ENCODE peak calls at places on chromosomes 7 and 10, in nine cellular contexts. One of them, this sample, is unnamed.

GRCh38 chr7:55286666-55287065 is 78.5 kb upstream of the LANCL2 start:
- DNase-seq in T-helper 9 cell: no peak
- DNase-seq in stimulated activated CD8-positive, alpha-beta memory T cell treated with anti-CD3 and anti-CD28 coated beads, Interleukin-15, amount 100 ng/mL, for 24 hours: no peak
- DNase-seq in NCI-H774: no peak
- DNase-seq in pons: no peak
- DNase-seq in activated CD4-positive, alpha-beta T cell treated with anti-CD3 and anti-CD28 coated beads, Interleukin-2, amount 10 ng/mL, durations not matched to agents 7 days and 5 days: no peak
- DNase-seq in NCI-H1092 treated with DMSO at 0.1 percent for 48 hours: no peak
- DNase-seq in RCC 7860: no peak
- DNase-seq in GM23248: no peak
- DNase-seq in this sample: no peak

GRCh38 chr10:94677691-94678090 is 5.8 kb upstream of the CYP2C18 start:
- DNase-seq in T-helper 9 cell: no peak
- DNase-seq in stimulated activated CD8-positive, alpha-beta memory T cell treated with anti-CD3 and anti-CD28 coated beads, Interleukin-15, amount 100 ng/mL, for 24 hours: no peak
- DNase-seq in NCI-H774: no peak
- DNase-seq in pons: no peak
- DNase-seq in activated CD4-positive, alpha-beta T cell treated with anti-CD3 and anti-CD28 coated beads, Interleukin-2, amount 10 ng/mL, durations not matched to agents 7 days and 5 days: no peak
- DNase-seq in NCI-H1092 treated with DMSO at 0.1 percent for 48 hours: no peak
- DNase-seq in RCC 7860: no peak
- DNase-seq in GM23248: peak
- DNase-seq in this sample: no peak

GRCh38 chr10:79342295-79342761 is 4.9 kb upstream of the PPIF start:
- DNase-seq in T-helper 9 cell: no peak
- DNase-seq in stimulated activated CD8-positive, alpha-beta memory T cell treated with anti-CD3 and anti-CD28 coated beads, Interleukin-15, amount 100 ng/mL, for 24 hours: no peak
- DNase-seq in NCI-H774: no peak
- DNase-seq in pons: no peak
- DNase-seq in activated CD4-positive, alpha-beta T cell treated with anti-CD3 and anti-CD28 coated beads, Interleukin-2, amount 10 ng/mL, durations not matched to agents 7 days and 5 days: no peak
- DNase-seq in NCI-H1092 treated with DMSO at 0.1 percent for 48 hours: no peak
- DNase-seq in RCC 7860: no peak
- DNase-seq in GM23248: no peak
- DNase-seq in this sample: no peak

GRCh38 chr10:113540845-113541553 is 11.9 kb upstream of the HABP2 start:
- DNase-seq in T-helper 9 cell: no peak
- DNase-seq in stimulated activated CD8-positive, alpha-beta memory T cell treated with anti-CD3 and anti-CD28 coated beads, Interleukin-15, amount 100 ng/mL, for 24 hours: no peak
- DNase-seq in NCI-H774: no peak
- DNase-seq in pons: no peak
- DNase-seq in activated CD4-positive, alpha-beta T cell treated with anti-CD3 and anti-CD28 coated beads, Interleukin-2, amount 10 ng/mL, durations not matched to agents 7 days and 5 days: no peak
- DNase-seq in NCI-H1092 treated with DMSO at 0.1 percent for 48 hours: peak
- DNase-seq in RCC 7860: peak
- DNase-seq in GM23248: peak
- DNase-seq in this sample: no peak

GRCh38 chr10:79066460-79067240 is 2.1 kb upstream of the ZMIZ1 start:
- DNase-seq in T-helper 9 cell: peak
- DNase-seq in stimulated activated CD8-positive, alpha-beta memory T cell treated with anti-CD3 and anti-CD28 coated beads, Interleukin-15, amount 100 ng/mL, for 24 hours: no peak
- DNase-seq in NCI-H774: no peak
- DNase-seq in pons: peak
- DNase-seq in activated CD4-positive, alpha-beta T cell treated with anti-CD3 and anti-CD28 coated beads, Interleukin-2, amount 10 ng/mL, durations not matched to agents 7 days and 5 days: peak
- DNase-seq in NCI-H1092 treated with DMSO at 0.1 percent for 48 hours: peak
- DNase-seq in RCC 7860: peak
- DNase-seq in GM23248: peak
- DNase-seq in this sample: no peak

GRCh38 chr7:42237891-42238531 is 1.0 kb upstream of the GLI3 start:
- DNase-seq in T-helper 9 cell: no peak
- DNase-seq in stimulated activated CD8-positive, alpha-beta memory T cell treated with anti-CD3 and anti-CD28 coated beads, Interleukin-15, amount 100 ng/mL, for 24 hours: no peak
- DNase-seq in NCI-H774: no peak
- DNase-seq in pons: peak
- DNase-seq in activated CD4-positive, alpha-beta T cell treated with anti-CD3 and anti-CD28 coated beads, Interleukin-2, amount 10 ng/mL, durations not matched to agents 7 days and 5 days: no peak
- DNase-seq in NCI-H1092 treated with DMSO at 0.1 percent for 48 hours: no peak
- DNase-seq in RCC 7860: no peak
- DNase-seq in GM23248: peak
- DNase-seq in this sample: no peak

GRCh38 chr10:72259491-72260214 is 14.1 kb upstream of the DDIT4 start:
- DNase-seq in T-helper 9 cell: no peak
- DNase-seq in stimulated activated CD8-positive, alpha-beta memory T cell treated with anti-CD3 and anti-CD28 coated beads, Interleukin-15, amount 100 ng/mL, for 24 hours: no peak
- DNase-seq in NCI-H774: no peak
- DNase-seq in pons: no peak
- DNase-seq in activated CD4-positive, alpha-beta T cell treated with anti-CD3 and anti-CD28 coated beads, Interleukin-2, amount 10 ng/mL, durations not matched to agents 7 days and 5 days: no peak
- DNase-seq in NCI-H1092 treated with DMSO at 0.1 percent for 48 hours: no peak
- DNase-seq in RCC 7860: no peak
- DNase-seq in GM23248: peak
- DNase-seq in this sample: no peak

GRCh38 chr10:79399242-79399831 is 46.1 kb downstream of the ZCCHC24 start:
- DNase-seq in T-helper 9 cell: no peak
- DNase-seq in stimulated activated CD8-positive, alpha-beta memory T cell treated with anti-CD3 and anti-CD28 coated beads, Interleukin-15, amount 100 ng/mL, for 24 hours: no peak
- DNase-seq in NCI-H774: no peak
- DNase-seq in pons: peak
- DNase-seq in activated CD4-positive, alpha-beta T cell treated with anti-CD3 and anti-CD28 coated beads, Interleukin-2, amount 10 ng/mL, durations not matched to agents 7 days and 5 days: no peak
- DNase-seq in NCI-H1092 treated with DMSO at 0.1 percent for 48 hours: no peak
- DNase-seq in RCC 7860: peak
- DNase-seq in GM23248: peak
- DNase-seq in this sample: peak

GRCh38 chr10:85430991-85431390 is 935.6 kb downstream of the GRID1 start:
- DNase-seq in T-helper 9 cell: no peak
- DNase-seq in stimulated activated CD8-positive, alpha-beta memory T cell treated with anti-CD3 and anti-CD28 coated beads, Interleukin-15, amount 100 ng/mL, for 24 hours: no peak
- DNase-seq in NCI-H774: no peak
- DNase-seq in pons: no peak
- DNase-seq in activated CD4-positive, alpha-beta T cell treated with anti-CD3 and anti-CD28 coated beads, Interleukin-2, amount 10 ng/mL, durations not matched to agents 7 days and 5 days: no peak
- DNase-seq in NCI-H1092 treated with DMSO at 0.1 percent for 48 hours: no peak
- DNase-seq in RCC 7860: no peak
- DNase-seq in GM23248: no peak
- DNase-seq in this sample: no peak

GRCh38 chr7:79157281-79157680 is 296.2 kb downstream of the MAGI2 start:
- DNase-seq in T-helper 9 cell: no peak
- DNase-seq in stimulated activated CD8-positive, alpha-beta memory T cell treated with anti-CD3 and anti-CD28 coated beads, Interleukin-15, amount 100 ng/mL, for 24 hours: no peak
- DNase-seq in NCI-H774: no peak
- DNase-seq in pons: no peak
- DNase-seq in activated CD4-positive, alpha-beta T cell treated with anti-CD3 and anti-CD28 coated beads, Interleukin-2, amount 10 ng/mL, durations not matched to agents 7 days and 5 days: no peak
- DNase-seq in NCI-H1092 treated with DMSO at 0.1 percent for 48 hours: no peak
- DNase-seq in RCC 7860: no peak
- DNase-seq in GM23248: no peak
- DNase-seq in this sample: no peak

GRCh38 chr7:44383566-44383965 is 58.2 kb upstream of the CAMK2B start:
- DNase-seq in T-helper 9 cell: no peak
- DNase-seq in stimulated activated CD8-positive, alpha-beta memory T cell treated with anti-CD3 and anti-CD28 coated beads, Interleukin-15, amount 100 ng/mL, for 24 hours: no peak
- DNase-seq in NCI-H774: no peak
- DNase-seq in pons: no peak
- DNase-seq in activated CD4-positive, alpha-beta T cell treated with anti-CD3 and anti-CD28 coated beads, Interleukin-2, amount 10 ng/mL, durations not matched to agents 7 days and 5 days: no peak
- DNase-seq in NCI-H1092 treated with DMSO at 0.1 percent for 48 hours: no peak
- DNase-seq in RCC 7860: peak
- DNase-seq in GM23248: peak
- DNase-seq in this sample: no peak

GRCh38 chr7:101536232-101536631 is 92.9 kb downstream of the MYL10 start:
- DNase-seq in T-helper 9 cell: no peak
- DNase-seq in stimulated activated CD8-positive, alpha-beta memory T cell treated with anti-CD3 and anti-CD28 coated beads, Interleukin-15, amount 100 ng/mL, for 24 hours: no peak
- DNase-seq in NCI-H774: no peak
- DNase-seq in pons: no peak
- DNase-seq in activated CD4-positive, alpha-beta T cell treated with anti-CD3 and anti-CD28 coated beads, Interleukin-2, amount 10 ng/mL, durations not matched to agents 7 days and 5 days: no peak
- DNase-seq in NCI-H1092 treated with DMSO at 0.1 percent for 48 hours: no peak
- DNase-seq in RCC 7860: peak
- DNase-seq in GM23248: no peak
- DNase-seq in this sample: no peak

GRCh38 chr10:36886303-36886891 is 239.0 kb upstream of the ANKRD30A start:
- DNase-seq in T-helper 9 cell: no peak
- DNase-seq in stimulated activated CD8-positive, alpha-beta memory T cell treated with anti-CD3 and anti-CD28 coated beads, Interleukin-15, amount 100 ng/mL, for 24 hours: no peak
- DNase-seq in NCI-H774: no peak
- DNase-seq in pons: no peak
- DNase-seq in activated CD4-positive, alpha-beta T cell treated with anti-CD3 and anti-CD28 coated beads, Interleukin-2, amount 10 ng/mL, durations not matched to agents 7 days and 5 days: no peak
- DNase-seq in NCI-H1092 treated with DMSO at 0.1 percent for 48 hours: no peak
- DNase-seq in RCC 7860: no peak
- DNase-seq in GM23248: no peak
- DNase-seq in this sample: no peak

GRCh38 chr10:78684954-78685353 is 383.8 kb upstream of the ZMIZ1 start:
- DNase-seq in T-helper 9 cell: no peak
- DNase-seq in stimulated activated CD8-positive, alpha-beta memory T cell treated with anti-CD3 and anti-CD28 coated beads, Interleukin-15, amount 100 ng/mL, for 24 hours: no peak
- DNase-seq in NCI-H774: peak
- DNase-seq in pons: no peak
- DNase-seq in activated CD4-positive, alpha-beta T cell treated with anti-CD3 and anti-CD28 coated beads, Interleukin-2, amount 10 ng/mL, durations not matched to agents 7 days and 5 days: no peak
- DNase-seq in NCI-H1092 treated with DMSO at 0.1 percent for 48 hours: peak
- DNase-seq in RCC 7860: no peak
- DNase-seq in GM23248: no peak
- DNase-seq in this sample: no peak

GRCh38 chr7:159280008-159280407 is 135.3 kb upstream of the VIPR2 start:
- DNase-seq in T-helper 9 cell: no peak
- DNase-seq in stimulated activated CD8-positive, alpha-beta memory T cell treated with anti-CD3 and anti-CD28 coated beads, Interleukin-15, amount 100 ng/mL, for 24 hours: no peak
- DNase-seq in NCI-H774: no peak
- DNase-seq in pons: no peak
- DNase-seq in activated CD4-positive, alpha-beta T cell treated with anti-CD3 and anti-CD28 coated beads, Interleukin-2, amount 10 ng/mL, durations not matched to agents 7 days and 5 days: no peak
- DNase-seq in NCI-H1092 treated with DMSO at 0.1 percent for 48 hours: no peak
- DNase-seq in RCC 7860: no peak
- DNase-seq in GM23248: no peak
- DNase-seq in this sample: no peak

GRCh38 chr10:102612964-102613275 is 31.4 kb upstream of the TRIM8 start:
- DNase-seq in T-helper 9 cell: peak
- DNase-seq in stimulated activated CD8-positive, alpha-beta memory T cell treated with anti-CD3 and anti-CD28 coated beads, Interleukin-15, amount 100 ng/mL, for 24 hours: no peak
- DNase-seq in NCI-H774: no peak
- DNase-seq in pons: no peak
- DNase-seq in activated CD4-positive, alpha-beta T cell treated with anti-CD3 and anti-CD28 coated beads, Interleukin-2, amount 10 ng/mL, durations not matched to agents 7 days and 5 days: peak
- DNase-seq in NCI-H1092 treated with DMSO at 0.1 percent for 48 hours: no peak
- DNase-seq in RCC 7860: no peak
- DNase-seq in GM23248: no peak
- DNase-seq in this sample: no peak

GRCh38 chr7:101089876-101090275 is 4.6 kb downstream of the TRIM56 start:
- DNase-seq in T-helper 9 cell: no peak
- DNase-seq in stimulated activated CD8-positive, alpha-beta memory T cell treated with anti-CD3 and anti-CD28 coated beads, Interleukin-15, amount 100 ng/mL, for 24 hours: no peak
- DNase-seq in NCI-H774: no peak
- DNase-seq in pons: no peak
- DNase-seq in activated CD4-positive, alpha-beta T cell treated with anti-CD3 and anti-CD28 coated beads, Interleukin-2, amount 10 ng/mL, durations not matched to agents 7 days and 5 days: no peak
- DNase-seq in NCI-H1092 treated with DMSO at 0.1 percent for 48 hours: no peak
- DNase-seq in RCC 7860: no peak
- DNase-seq in GM23248: no peak
- DNase-seq in this sample: no peak

GRCh38 chr10:14740684-14741247 is 33.9 kb downstream of the FAM107B start:
- DNase-seq in T-helper 9 cell: no peak
- DNase-seq in stimulated activated CD8-positive, alpha-beta memory T cell treated with anti-CD3 and anti-CD28 coated beads, Interleukin-15, amount 100 ng/mL, for 24 hours: no peak
- DNase-seq in NCI-H774: no peak
- DNase-seq in pons: peak
- DNase-seq in activated CD4-positive, alpha-beta T cell treated with anti-CD3 and anti-CD28 coated beads, Interleukin-2, amount 10 ng/mL, durations not matched to agents 7 days and 5 days: no peak
- DNase-seq in NCI-H1092 treated with DMSO at 0.1 percent for 48 hours: no peak
- DNase-seq in RCC 7860: no peak
- DNase-seq in GM23248: no peak
- DNase-seq in this sample: no peak

GRCh38 chr7:67604461-67605386 is 608.1 kb downstream of the TYW1 start:
- DNase-seq in T-helper 9 cell: no peak
- DNase-seq in stimulated activated CD8-positive, alpha-beta memory T cell treated with anti-CD3 and anti-CD28 coated beads, Interleukin-15, amount 100 ng/mL, for 24 hours: no peak
- DNase-seq in NCI-H774: no peak
- DNase-seq in pons: no peak
- DNase-seq in activated CD4-positive, alpha-beta T cell treated with anti-CD3 and anti-CD28 coated beads, Interleukin-2, amount 10 ng/mL, durations not matched to agents 7 days and 5 days: no peak
- DNase-seq in NCI-H1092 treated with DMSO at 0.1 percent for 48 hours: no peak
- DNase-seq in RCC 7860: no peak
- DNase-seq in GM23248: no peak
- DNase-seq in this sample: no peak

GRCh38 chr7:110399421-110399820 is 691.5 kb upstream of the LRRN3 start:
- DNase-seq in T-helper 9 cell: no peak
- DNase-seq in stimulated activated CD8-positive, alpha-beta memory T cell treated with anti-CD3 and anti-CD28 coated beads, Interleukin-15, amount 100 ng/mL, for 24 hours: no peak
- DNase-seq in NCI-H774: no peak
- DNase-seq in pons: no peak
- DNase-seq in activated CD4-positive, alpha-beta T cell treated with anti-CD3 and anti-CD28 coated beads, Interleukin-2, amount 10 ng/mL, durations not matched to agents 7 days and 5 days: no peak
- DNase-seq in NCI-H1092 treated with DMSO at 0.1 percent for 48 hours: no peak
- DNase-seq in RCC 7860: peak
- DNase-seq in GM23248: peak
- DNase-seq in this sample: peak

GRCh38 chr10:70781461-70782051 is 3.6 kb downstream of the TBATA start:
- DNase-seq in T-helper 9 cell: no peak
- DNase-seq in stimulated activated CD8-positive, alpha-beta memory T cell treated with anti-CD3 and anti-CD28 coated beads, Interleukin-15, amount 100 ng/mL, for 24 hours: no peak
- DNase-seq in NCI-H774: no peak
- DNase-seq in pons: no peak
- DNase-seq in activated CD4-positive, alpha-beta T cell treated with anti-CD3 and anti-CD28 coated beads, Interleukin-2, amount 10 ng/mL, durations not matched to agents 7 days and 5 days: no peak
- DNase-seq in NCI-H1092 treated with DMSO at 0.1 percent for 48 hours: no peak
- DNase-seq in RCC 7860: no peak
- DNase-seq in GM23248: no peak
- DNase-seq in this sample: no peak

GRCh38 chr7:82413237-82413636 is 30.3 kb downstream of the CACNA2D1 start:
- DNase-seq in T-helper 9 cell: no peak
- DNase-seq in stimulated activated CD8-positive, alpha-beta memory T cell treated with anti-CD3 and anti-CD28 coated beads, Interleukin-15, amount 100 ng/mL, for 24 hours: no peak
- DNase-seq in NCI-H774: no peak
- DNase-seq in pons: no peak
- DNase-seq in activated CD4-positive, alpha-beta T cell treated with anti-CD3 and anti-CD28 coated beads, Interleukin-2, amount 10 ng/mL, durations not matched to agents 7 days and 5 days: no peak
- DNase-seq in NCI-H1092 treated with DMSO at 0.1 percent for 48 hours: peak
- DNase-seq in RCC 7860: no peak
- DNase-seq in GM23248: peak
- DNase-seq in this sample: no peak

GRCh38 chr10:26725837-26726727 is 28.6 kb downstream of the PDSS1 start:
- DNase-seq in T-helper 9 cell: peak
- DNase-seq in stimulated activated CD8-positive, alpha-beta memory T cell treated with anti-CD3 and anti-CD28 coated beads, Interleukin-15, amount 100 ng/mL, for 24 hours: no peak
- DNase-seq in NCI-H774: peak
- DNase-seq in pons: peak
- DNase-seq in activated CD4-positive, alpha-beta T cell treated with anti-CD3 and anti-CD28 coated beads, Interleukin-2, amount 10 ng/mL, durations not matched to agents 7 days and 5 days: peak
- DNase-seq in NCI-H1092 treated with DMSO at 0.1 percent for 48 hours: peak
- DNase-seq in RCC 7860: peak
- DNase-seq in GM23248: peak
- DNase-seq in this sample: no peak

GRCh38 chr7:12557282-12557681 is 13.2 kb upstream of the SCIN start:
- DNase-seq in T-helper 9 cell: no peak
- DNase-seq in stimulated activated CD8-positive, alpha-beta memory T cell treated with anti-CD3 and anti-CD28 coated beads, Interleukin-15, amount 100 ng/mL, for 24 hours: no peak
- DNase-seq in NCI-H774: no peak
- DNase-seq in pons: no peak
- DNase-seq in activated CD4-positive, alpha-beta T cell treated with anti-CD3 and anti-CD28 coated beads, Interleukin-2, amount 10 ng/mL, durations not matched to agents 7 days and 5 days: no peak
- DNase-seq in NCI-H1092 treated with DMSO at 0.1 percent for 48 hours: no peak
- DNase-seq in RCC 7860: no peak
- DNase-seq in GM23248: no peak
- DNase-seq in this sample: no peak

GRCh38 chr7:140155428-140155827 is 21.4 kb downstream of the KDM7A start:
- DNase-seq in T-helper 9 cell: no peak
- DNase-seq in stimulated activated CD8-positive, alpha-beta memory T cell treated with anti-CD3 and anti-CD28 coated beads, Interleukin-15, amount 100 ng/mL, for 24 hours: no peak
- DNase-seq in NCI-H774: no peak
- DNase-seq in pons: no peak
- DNase-seq in activated CD4-positive, alpha-beta T cell treated with anti-CD3 and anti-CD28 coated beads, Interleukin-2, amount 10 ng/mL, durations not matched to agents 7 days and 5 days: no peak
- DNase-seq in NCI-H1092 treated with DMSO at 0.1 percent for 48 hours: no peak
- DNase-seq in RCC 7860: no peak
- DNase-seq in GM23248: no peak
- DNase-seq in this sample: no peak

GRCh38 chr7:148883233-148884048 is 650 bp downstream of the EZH2 start:
- DNase-seq in T-helper 9 cell: peak
- DNase-seq in stimulated activated CD8-positive, alpha-beta memory T cell treated with anti-CD3 and anti-CD28 coated beads, Interleukin-15, amount 100 ng/mL, for 24 hours: peak
- DNase-seq in NCI-H774: no peak
- DNase-seq in pons: peak
- DNase-seq in activated CD4-positive, alpha-beta T cell treated with anti-CD3 and anti-CD28 coated beads, Interleukin-2, amount 10 ng/mL, durations not matched to agents 7 days and 5 days: peak
- DNase-seq in NCI-H1092 treated with DMSO at 0.1 percent for 48 hours: peak
- DNase-seq in RCC 7860: no peak
- DNase-seq in GM23248: peak
- DNase-seq in this sample: no peak

GRCh38 chr10:126902157-126902556 is 3.1 kb upstream of the DOCK1 start:
- DNase-seq in T-helper 9 cell: no peak
- DNase-seq in stimulated activated CD8-positive, alpha-beta memory T cell treated with anti-CD3 and anti-CD28 coated beads, Interleukin-15, amount 100 ng/mL, for 24 hours: no peak
- DNase-seq in NCI-H774: no peak
- DNase-seq in pons: no peak
- DNase-seq in activated CD4-positive, alpha-beta T cell treated with anti-CD3 and anti-CD28 coated beads, Interleukin-2, amount 10 ng/mL, durations not matched to agents 7 days and 5 days: no peak
- DNase-seq in NCI-H1092 treated with DMSO at 0.1 percent for 48 hours: no peak
- DNase-seq in RCC 7860: peak
- DNase-seq in GM23248: peak
- DNase-seq in this sample: peak

GRCh38 chr7:32890010-32890552 is 1.5 kb downstream of the KBTBD2 start:
- DNase-seq in T-helper 9 cell: no peak
- DNase-seq in stimulated activated CD8-positive, alpha-beta memory T cell treated with anti-CD3 and anti-CD28 coated beads, Interleukin-15, amount 100 ng/mL, for 24 hours: no peak
- DNase-seq in NCI-H774: no peak
- DNase-seq in pons: peak
- DNase-seq in activated CD4-positive, alpha-beta T cell treated with anti-CD3 and anti-CD28 coated beads, Interleukin-2, amount 10 ng/mL, durations not matched to agents 7 days and 5 days: peak
- DNase-seq in NCI-H1092 treated with DMSO at 0.1 percent for 48 hours: no peak
- DNase-seq in RCC 7860: no peak
- DNase-seq in GM23248: peak
- DNase-seq in this sample: no peak

GRCh38 chr7:132130497-132130896 is 445.8 kb downstream of the PLXNA4 start:
- DNase-seq in T-helper 9 cell: no peak
- DNase-seq in stimulated activated CD8-positive, alpha-beta memory T cell treated with anti-CD3 and anti-CD28 coated beads, Interleukin-15, amount 100 ng/mL, for 24 hours: no peak
- DNase-seq in NCI-H774: no peak
- DNase-seq in pons: no peak
- DNase-seq in activated CD4-positive, alpha-beta T cell treated with anti-CD3 and anti-CD28 coated beads, Interleukin-2, amount 10 ng/mL, durations not matched to agents 7 days and 5 days: peak
- DNase-seq in NCI-H1092 treated with DMSO at 0.1 percent for 48 hours: no peak
- DNase-seq in RCC 7860: peak
- DNase-seq in GM23248: no peak
- DNase-seq in this sample: no peak

GRCh38 chr7:35707422-35707821 is 12.5 kb upstream of the HERPUD2 start:
- DNase-seq in T-helper 9 cell: no peak
- DNase-seq in stimulated activated CD8-positive, alpha-beta memory T cell treated with anti-CD3 and anti-CD28 coated beads, Interleukin-15, amount 100 ng/mL, for 24 hours: no peak
- DNase-seq in NCI-H774: no peak
- DNase-seq in pons: no peak
- DNase-seq in activated CD4-positive, alpha-beta T cell treated with anti-CD3 and anti-CD28 coated beads, Interleukin-2, amount 10 ng/mL, durations not matched to agents 7 days and 5 days: no peak
- DNase-seq in NCI-H1092 treated with DMSO at 0.1 percent for 48 hours: no peak
- DNase-seq in RCC 7860: no peak
- DNase-seq in GM23248: peak
- DNase-seq in this sample: no peak

GRCh38 chr7:92740713-92741126 is 95.7 kb downstream of the CDK6 start:
- DNase-seq in T-helper 9 cell: no peak
- DNase-seq in stimulated activated CD8-positive, alpha-beta memory T cell treated with anti-CD3 and anti-CD28 coated beads, Interleukin-15, amount 100 ng/mL, for 24 hours: no peak
- DNase-seq in NCI-H774: no peak
- DNase-seq in pons: peak
- DNase-seq in activated CD4-positive, alpha-beta T cell treated with anti-CD3 and anti-CD28 coated beads, Interleukin-2, amount 10 ng/mL, durations not matched to agents 7 days and 5 days: no peak
- DNase-seq in NCI-H1092 treated with DMSO at 0.1 percent for 48 hours: no peak
- DNase-seq in RCC 7860: peak
- DNase-seq in GM23248: peak
- DNase-seq in this sample: peak